ENCODE peak calls at places on chromosomes 6 and 20, in six cellular contexts. One of them, this sample, is unnamed.

GRCh38 chr6:107957165-107957908 is 671 bp downstream of the SEC63 start:
- DNase-seq in M059J: peak
- DNase-seq in ELR: peak
- DNase-seq in HTR-8/SVneo: peak
- DNase-seq in T-cell: peak
- DNase-seq in GM23248: peak
- DNase-seq in this sample: peak

GRCh38 chr20:35463455-35464300 is 8.3 kb downstream of the CEP250 start:
- DNase-seq in GM23248: peak
- DNase-seq in ELR: peak
- DNase-seq in M059J: peak
- DNase-seq in HTR-8/SVneo: peak
- DNase-seq in T-cell: peak
- DNase-seq in this sample: peak

GRCh38 chr6:75101896-75102680 is 103.8 kb downstream of the COL12A1 start:
- DNase-seq in T-cell: no peak
- DNase-seq in ELR: peak
- DNase-seq in M059J: peak
- DNase-seq in HTR-8/SVneo: no peak
- DNase-seq in GM23248: peak
- DNase-seq in this sample: no peak

GRCh38 chr6:157989541-157990289 is 8.1 kb downstream of the SYNJ2 start:
- DNase-seq in T-cell: no peak
- DNase-seq in ELR: peak
- DNase-seq in M059J: peak
- DNase-seq in GM23248: peak
- DNase-seq in HTR-8/SVneo: no peak
- DNase-seq in this sample: no peak

GRCh38 chr6:11386323-11386722 is 151.2 kb upstream of the TMEM170B start:
- DNase-seq in M059J: no peak
- DNase-seq in T-cell: no peak
- DNase-seq in GM23248: no peak
- DNase-seq in ELR: no peak
- DNase-seq in HTR-8/SVneo: no peak
- DNase-seq in this sample: no peak

GRCh38 chr6:50030777-50031562 is 9.2 kb upstream of the DEFB110 start:
- DNase-seq in HTR-8/SVneo: peak
- DNase-seq in M059J: peak
- DNase-seq in T-cell: no peak
- DNase-seq in ELR: peak
- DNase-seq in GM23248: peak
- DNase-seq in this sample: no peak

GRCh38 chr20:33549229-33549628 is 59.3 kb downstream of the CBFA2T2 start:
- DNase-seq in GM23248: no peak
- DNase-seq in T-cell: no peak
- DNase-seq in M059J: no peak
- DNase-seq in ELR: no peak
- DNase-seq in HTR-8/SVneo: no peak
- DNase-seq in this sample: no peak

GRCh38 chr6:138240476-138241245 is 22.4 kb upstream of the PBOV1 start:
- DNase-seq in T-cell: no peak
- DNase-seq in M059J: peak
- DNase-seq in HTR-8/SVneo: peak
- DNase-seq in GM23248: no peak
- DNase-seq in ELR: peak
- DNase-seq in this sample: no peak

GRCh38 chr20:44706371-44707258 is 8.6 kb upstream of the CCN5 start:
- DNase-seq in M059J: peak
- DNase-seq in GM23248: peak
- DNase-seq in ELR: peak
- DNase-seq in HTR-8/SVneo: no peak
- DNase-seq in T-cell: no peak
- DNase-seq in this sample: no peak

This sample was measured in effector memory CD8-positive, alpha-beta T cell.